ENCODE peak calls at places on chromosome 13, in eight cellular contexts. G is heart right ventricle; E is neural progenitor cell; U is stomach; K is A549; W is lower leg skin; Q is CD8-positive, alpha-beta T cell; Y is BE2C. D is an unnamed sample.

GRCh38 chr13:94557836-94558235 is 38.1 kb downstream of the TGDS start:
- DNase-seq in G (no peak), E (no peak), U (no peak), K (no peak), W (no peak), Q (no peak), Y (no peak), D (no peak)

GRCh38 chr13:30654430-30654829 is 36.7 kb downstream of the USPL1 start:
- DNase-seq in G (no peak), E (no peak), U (no peak), K (no peak), W (no peak), Q (no peak), Y (no peak), D (no peak)

GRCh38 chr13:86193281-86193680 is 394.1 kb upstream of the SLITRK6 start:
- DNase-seq in G (no peak), E (peak), U (no peak), K (no peak), W (no peak), Q (no peak), Y (no peak), D (no peak)

GRCh38 chr13:91468301-91468700 is 69.9 kb downstream of the GPC5 start:
- DNase-seq in G (no peak), E (no peak), U (no peak), K (no peak), W (no peak), Q (no peak), Y (no peak), D (no peak)

GRCh38 chr13:113401452-113402415 is 37.8 kb upstream of the GRTP1 start:
- DNase-seq in G (no peak), E (no peak), U (no peak), K (no peak), W (no peak), Q (no peak), Y (no peak), D (no peak)

GRCh38 chr13:39362652-39363390 is 240.2 kb downstream of the LHFPL6 start:
- DNase-seq in G (no peak), E (peak), U (no peak), K (no peak), W (no peak), Q (no peak), Y (no peak), D (peak)

GRCh38 chr13:46057251-46058015 is 4.9 kb upstream of the ZC3H13 start:
- DNase-seq in G (no peak), E (peak), U (no peak), K (no peak), W (no peak), Q (no peak), Y (no peak), D (peak)

GRCh38 chr13:53131361-53131760 is 102.7 kb downstream of the OLFM4 start:
- DNase-seq in G (no peak), E (no peak), U (no peak), K (no peak), W (no peak), Q (no peak), Y (no peak), D (no peak)

GRCh38 chr13:37954191-37954590 is 84.6 kb upstream of the TRPC4 start:
- DNase-seq in G (no peak), E (no peak), U (no peak), K (no peak), W (no peak), Q (no peak), Y (no peak), D (no peak)

GRCh38 chr13:66138172-66138811 is 1091.8 kb downstream of the PCDH9 start:
- DNase-seq in G (no peak), E (no peak), U (no peak), K (no peak), W (no peak), Q (no peak), Y (no peak), D (no peak)

GRCh38 chr13:46181799-46182490 is at the start of gene LCP1:
- DNase-seq in G (no peak), E (no peak), U (peak), K (no peak), W (peak), Q (peak), Y (no peak), D (no peak)

GRCh38 chr13:32951580-32951979 is 64.6 kb upstream of the KL start:
- DNase-seq in G (no peak), E (no peak), U (no peak), K (no peak), W (no peak), Q (no peak), Y (no peak), D (no peak)

GRCh38 chr13:94123543-94123942 is 355.9 kb downstream of the DCT start:
- DNase-seq in G (no peak), E (no peak), U (no peak), K (no peak), W (no peak), Q (no peak), Y (no peak), D (no peak)

GRCh38 chr13:74115138-74115537 is 19.1 kb downstream of the KLF12 start:
- DNase-seq in G (no peak), E (no peak), U (no peak), K (no peak), W (no peak), Q (no peak), Y (no peak), D (peak)

GRCh38 chr13:97258801-97259200 is 36.7 kb downstream of the MBNL2 start:
- DNase-seq in G (no peak), E (no peak), U (no peak), K (no peak), W (no peak), Q (no peak), Y (no peak), D (peak)

GRCh38 chr13:73421310-73421912 is 362.6 kb downstream of the KLF5 start:
- DNase-seq in G (no peak), E (no peak), U (peak), K (no peak), W (no peak), Q (no peak), Y (no peak), D (no peak)

GRCh38 chr13:110047511-110047910 is 259.4 kb downstream of the COL4A1 start:
- DNase-seq in G (peak), E (no peak), U (peak), K (no peak), W (no peak), Q (no peak), Y (no peak), D (peak)

GRCh38 chr13:84430441-84430840 is 548.2 kb upstream of the SLITRK1 start:
- DNase-seq in G (no peak), E (no peak), U (no peak), K (no peak), W (no peak), Q (no peak), Y (no peak), D (no peak)

GRCh38 chr13:44197791-44198770 is 175.5 kb upstream of the SERP2 start:
- DNase-seq in G (no peak), E (no peak), U (no peak), K (no peak), W (no peak), Q (no peak), Y (no peak), D (no peak)

GRCh38 chr13:23547000-23547590 is 23.1 kb upstream of the TNFRSF19 start:
- DNase-seq in G (peak), E (peak), U (no peak), K (no peak), W (no peak), Q (no peak), Y (peak), D (peak)

DNA sequence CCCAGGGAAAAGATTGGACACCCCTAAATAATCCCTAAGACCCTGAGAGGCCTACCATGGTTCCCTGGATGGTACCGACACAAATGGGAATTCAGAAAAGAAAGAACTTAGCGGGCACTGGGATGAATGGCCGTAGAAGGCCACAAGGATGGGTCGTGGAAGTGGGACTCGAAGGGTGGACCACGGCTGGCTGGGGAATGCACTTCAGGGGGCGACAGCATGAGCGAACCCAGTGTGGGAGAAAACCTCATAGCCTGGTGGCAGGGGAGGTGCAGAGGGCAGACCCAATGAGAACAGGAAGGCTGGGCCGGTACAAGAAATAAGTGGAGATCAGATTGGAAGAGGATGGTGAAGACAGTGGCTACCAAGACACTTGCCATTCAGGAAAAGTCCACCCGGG is 28.7 kb downstream of the LATS2 start:
- DNase-seq in G (no peak), E (no peak), U (no peak), K (no peak), W (no peak), Q (no peak), Y (no peak), D (no peak)
- H3K4me3 ChIP-seq in G (no peak), E (no peak), U (no peak), K (no peak), W (no peak), Q (no peak), Y (no peak), D (no peak)

GRCh38 chr13:112074139-112074710 is 7.3 kb downstream of the SOX1 start:
- DNase-seq in G (no peak), E (peak), U (no peak), K (no peak), W (no peak), Q (no peak), Y (no peak), D (no peak)

GRCh38 chr13:112078216-112078615 is 11.3 kb downstream of the SOX1 start:
- DNase-seq in G (no peak), E (peak), U (no peak), K (no peak), W (no peak), Q (no peak), Y (no peak), D (no peak)

GRCh38 chr13:112077729-112078128 is 10.8 kb downstream of the SOX1 start:
- DNase-seq in G (no peak), E (peak), U (no peak), K (no peak), W (no peak), Q (no peak), Y (no peak), D (no peak)

GRCh38 chr13:112079696-112080095 is 12.7 kb downstream of the SOX1 start:
- DNase-seq in G (no peak), E (no peak), U (no peak), K (no peak), W (no peak), Q (no peak), Y (no peak), D (no peak)

DNA sequence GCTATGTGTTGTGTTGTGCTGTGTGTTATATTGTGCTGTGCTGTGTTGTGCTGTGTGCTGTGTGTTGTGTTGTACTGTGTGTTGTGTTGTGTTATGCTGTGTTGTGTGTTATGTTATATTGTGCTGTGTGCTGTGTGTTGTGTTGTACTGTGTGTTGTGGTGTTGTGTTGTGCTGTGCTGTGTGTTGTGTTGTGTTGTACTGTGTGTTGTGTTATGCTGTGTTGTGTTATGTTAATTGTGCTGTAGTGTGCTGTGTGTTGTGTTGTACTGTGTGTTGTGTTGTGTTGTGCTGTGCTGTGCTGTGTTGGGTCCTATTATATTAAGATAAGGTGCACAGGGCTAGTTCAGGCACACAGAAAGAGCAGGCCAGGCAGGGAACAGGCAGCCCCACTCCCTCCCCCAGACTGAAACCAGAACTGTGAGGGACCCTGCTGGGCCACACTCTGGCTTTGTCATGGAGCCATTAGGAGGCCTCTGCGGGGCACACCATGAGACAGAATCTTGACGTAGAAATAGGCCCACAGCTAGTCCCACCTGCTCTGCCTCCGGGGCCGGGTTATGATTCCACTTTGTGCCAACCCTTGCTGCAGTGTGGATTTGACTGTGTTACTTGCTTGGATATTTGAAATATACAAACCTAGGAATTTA is 12.1 kb downstream of the SOX1 start:
- DNase-seq in G (no peak), E (peak), U (no peak), K (no peak), W (no peak), Q (no peak), Y (no peak), D (no peak)
- TF ChIP-seq CTCF in G (no peak), E (no peak), U (no peak), K (no peak), W (no peak), Q (no peak), Y (no peak), D (no peak)

GRCh38 chr13:27834095-27834494 is 41.8 kb downstream of the GSX1 start:
- DNase-seq in G (no peak), E (no peak), U (peak), K (no peak), W (no peak), Q (no peak), Y (no peak), D (no peak)

GRCh38 chr13:27827646-27828045 is 35.4 kb downstream of the GSX1 start:
- DNase-seq in G (no peak), E (no peak), U (no peak), K (no peak), W (no peak), Q (no peak), Y (no peak), D (no peak)

GRCh38 chr13:27833206-27833605 is 40.9 kb downstream of the GSX1 start:
- DNase-seq in G (no peak), E (no peak), U (no peak), K (no peak), W (no peak), Q (no peak), Y (no peak), D (no peak)

GRCh38 chr13:27826379-27827353 is 34.4 kb downstream of the GSX1 start:
- DNase-seq in G (peak), E (peak), U (peak), K (peak), W (peak), Q (peak), Y (peak), D (peak)

DNA sequence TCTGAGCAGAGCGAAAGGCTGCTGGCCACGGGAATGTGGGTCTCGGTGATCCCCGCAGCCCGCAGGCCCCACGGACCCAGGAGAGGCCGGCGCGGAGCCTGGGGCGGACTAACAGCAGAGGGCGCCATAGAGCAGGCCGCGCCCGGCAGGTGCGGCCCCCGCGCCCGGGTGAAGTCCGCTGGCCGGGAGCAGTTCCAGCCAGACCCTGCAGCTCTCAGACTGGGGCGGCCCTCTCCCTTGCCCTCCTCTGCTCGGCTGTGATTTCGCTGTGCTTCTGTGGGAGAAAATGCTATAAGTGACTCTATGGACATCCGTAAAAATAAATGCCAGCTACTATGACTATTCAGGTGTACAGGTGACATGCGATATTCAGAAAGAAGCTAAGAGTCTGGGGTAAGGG is 37.7 kb downstream of the GSX1 start:
- DNase-seq in G (peak), E (peak), U (peak), K (peak), W (no peak), Q (peak), Y (peak), D (peak)
- H3K4me3 ChIP-seq in G (peak), E (no peak), U (peak), K (peak), W (no peak), Q (no peak), Y (peak), D (peak)

GRCh38 chr13:89953581-89953980 is 1393.9 kb upstream of the MIR17HG start:
- DNase-seq in G (no peak), E (no peak), U (no peak), K (no peak), W (no peak), Q (no peak), Y (no peak), D (no peak)

GRCh38 chr13:89950225-89950624 is 1397.3 kb upstream of the MIR17HG start:
- DNase-seq in G (no peak), E (no peak), U (no peak), K (no peak), W (no peak), Q (no peak), Y (no peak), D (no peak)

GRCh38 chr13:89955773-89956172 is 1391.7 kb upstream of the MIR17HG start:
- DNase-seq in G (no peak), E (no peak), U (no peak), K (no peak), W (no peak), Q (no peak), Y (no peak), D (no peak)

DNA sequence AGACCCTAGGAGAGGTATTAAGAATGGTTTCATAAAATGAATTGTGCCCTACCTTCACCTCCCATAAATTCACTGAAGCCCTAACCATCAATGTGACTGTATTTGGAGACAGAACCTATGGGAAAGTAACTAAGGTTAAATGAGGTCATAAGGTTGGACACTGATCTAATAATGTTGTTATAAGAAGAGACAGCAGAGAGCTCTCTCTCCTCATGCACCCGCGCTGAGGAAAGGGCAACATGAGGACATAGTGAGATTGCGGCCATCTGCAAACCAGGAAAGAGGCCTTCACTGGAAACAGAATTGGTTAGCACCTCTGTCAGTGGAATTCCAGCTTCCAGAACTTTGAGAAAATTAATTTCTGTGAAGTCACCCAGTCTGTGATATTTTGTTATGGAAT is 1396.1 kb upstream of the MIR17HG start:
- DNase-seq in G (no peak), E (peak), U (no peak), K (no peak), W (no peak), Q (no peak), Y (peak), D (no peak)
- TF ChIP-seq CTCF in G (peak), E (no peak), U (no peak), K (no peak), W (no peak), Q (no peak), Y (no peak), D (no peak)